ENCODE peak calls at places on chromosomes 4 and X, in five cellular contexts. I is trophoblast cell; Z is CD8-positive, alpha-beta T cell; M is epithelial cell of esophagus; E is cardiac muscle cell. Q is an unnamed sample.

GRCh38 chr4:20256381-20256881 is 4.7 kb downstream of the SLIT2 start:
- DNase-seq in I (no peak), Z (no peak), M (no peak), E (no peak), Q (no peak)

GRCh38 chrX:3377560-3377959 is 31.1 kb upstream of the MXRA5 start:
- DNase-seq in I (no peak), Z (no peak), M (no peak), E (no peak), Q (no peak)

GRCh38 chr4:84366111-84366510 is 133.0 kb downstream of the NKX6-1 start:
- DNase-seq in I (no peak), Z (no peak), M (no peak), E (no peak), Q (no peak)

GRCh38 chrX:153649178-153649914 is 2.3 kb downstream of the DUSP9 start:
- DNase-seq in I (peak), Z (no peak), M (peak), E (peak), Q (peak)

GRCh38 chrX:154505726-154506125 is 10.3 kb downstream of the FAM3A start:
- DNase-seq in I (peak), Z (no peak), M (peak), E (peak), Q (peak)

GRCh38 chrX:17527135-17527701 is 152.2 kb downstream of the NHS start:
- DNase-seq in I (no peak), Z (no peak), M (no peak), E (peak), Q (peak)

GRCh38 chr4:89528525-89529133 is 221.0 kb upstream of the GPRIN3 start:
- DNase-seq in I (no peak), Z (no peak), M (no peak), E (no peak), Q (no peak)

GRCh38 chr4:152938237-152938969 is 2.3 kb downstream of the FHDC1 start:
- DNase-seq in I (peak), Z (no peak), M (no peak), E (no peak), Q (no peak)

GRCh38 chr4:52983563-52984303 is 121.6 kb downstream of the RASL11B start:
- DNase-seq in I (peak), Z (no peak), M (peak), E (peak), Q (peak)

GRCh38 chr4:15327311-15328298 is 100.2 kb upstream of the C1QTNF7 start:
- DNase-seq in I (peak), Z (no peak), M (no peak), E (peak), Q (no peak)

GRCh38 chrX:1727531-1728027 is 112.7 kb downstream of the ASMT start:
- DNase-seq in I (peak), Z (no peak), M (peak), E (no peak), Q (peak)

GRCh38 chr4:151408630-151409469 is at the start of gene FHIP1A:
- DNase-seq in I (peak), Z (peak), M (peak), E (peak), Q (peak)

GRCh38 chrX:74118503-74118902 is 185.5 kb upstream of the ZCCHC13 start:
- DNase-seq in I (peak), Z (no peak), M (peak), E (no peak), Q (peak)

GRCh38 chrX:40108959-40109287 is 11.2 kb upstream of the BCOR start:
- DNase-seq in I (peak), Z (peak), M (peak), E (peak), Q (peak)

GRCh38 chr4:4416981-4417380 is 30.1 kb downstream of the NSG1 start:
- DNase-seq in I (no peak), Z (no peak), M (no peak), E (no peak), Q (no peak)

GRCh38 chrX:102517331-102517730 is 792 bp upstream of the TMSB15A start:
- DNase-seq in I (peak), Z (no peak), M (peak), E (peak), Q (no peak)

GRCh38 chr4:39792128-39792527 is 94.2 kb downstream of the UBE2K start:
- DNase-seq in I (no peak), Z (no peak), M (no peak), E (no peak), Q (no peak)

GRCh38 chr4:129839687-129840086 is 743.7 kb downstream of the C4orf33 start:
- DNase-seq in I (no peak), Z (no peak), M (peak), E (no peak), Q (no peak)

GRCh38 chr4:22473268-22473667 is 42.6 kb downstream of the ADGRA3 start:
- DNase-seq in I (peak), Z (no peak), M (peak), E (peak), Q (peak)

GRCh38 chrX:77595848-77596247 is 148.7 kb downstream of the FGF16 start:
- DNase-seq in I (no peak), Z (no peak), M (no peak), E (no peak), Q (no peak)
- H3K4me3 ChIP-seq in I (no peak), Z (no peak), M (no peak), E (no peak), Q (no peak)

GRCh38 chr4:1192493-1193205 is 20.3 kb upstream of the SPON2 start:
- DNase-seq in I (no peak), Z (no peak), M (no peak), E (no peak), Q (no peak)
- H3K4me3 ChIP-seq in I (no peak), Z (no peak), M (no peak), E (no peak), Q (peak)

GRCh38 chrX:110320588-110320987 is 2.7 kb upstream of the AMMECR1 start:
- DNase-seq in I (no peak), Z (no peak), M (no peak), E (no peak), Q (no peak)

GRCh38 chrX:110318664-110318968 is 731 bp upstream of the AMMECR1 start:
- DNase-seq in I (peak), Z (no peak), M (peak), E (no peak), Q (peak)

GRCh38 chrX:110322603-110323002 is 4.7 kb upstream of the AMMECR1 start:
- DNase-seq in I (no peak), Z (no peak), M (peak), E (no peak), Q (no peak)

GRCh38 chrX:110321670-110322069 is 3.8 kb upstream of the AMMECR1 start:
- DNase-seq in I (no peak), Z (no peak), M (no peak), E (no peak), Q (no peak)

DNA sequence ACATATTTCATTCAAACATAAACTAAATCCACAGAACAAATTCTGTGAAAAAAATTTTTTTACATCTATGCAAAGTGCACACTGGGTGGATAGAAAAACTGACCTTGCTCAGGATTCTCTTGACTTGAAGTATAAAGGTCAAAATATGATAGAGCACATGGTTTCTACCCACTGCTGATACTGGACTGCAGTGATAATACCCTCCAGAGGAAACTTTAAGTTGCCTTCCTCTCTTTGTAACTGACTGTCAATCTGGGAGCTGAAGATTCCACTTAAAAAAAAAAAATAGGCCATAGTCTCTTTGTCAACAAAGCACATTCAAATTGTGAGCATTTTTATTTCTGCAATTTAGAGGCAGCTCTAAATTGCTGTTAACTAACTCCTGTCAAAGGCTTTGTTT is 3.2 kb upstream of the AMMECR1 start:
- DNase-seq in I (no peak), Z (no peak), M (no peak), E (no peak), Q (no peak)
- H3K4me3 ChIP-seq in I (no peak), Z (no peak), M (no peak), E (no peak), Q (no peak)

GRCh38 chrX:15274946-15275345 is 5.1 kb upstream of the ASB9 start:
- DNase-seq in I (no peak), Z (no peak), M (no peak), E (no peak), Q (no peak)

GRCh38 chrX:15269618-15270521 is at the start of gene ASB9:
- DNase-seq in I (peak), Z (peak), M (peak), E (peak), Q (peak)

GRCh38 chrX:15269120-15269519 is 763 bp downstream of the ASB9 start:
- DNase-seq in I (no peak), Z (no peak), M (peak), E (no peak), Q (no peak)
- H3K4me3 ChIP-seq in I (no peak), Z (no peak), M (no peak), E (no peak), Q (peak)

GRCh38 chr4:122731676-122732075 is 828 bp upstream of the BBS12 start:
- DNase-seq in I (no peak), Z (no peak), M (no peak), E (no peak), Q (no peak)

GRCh38 chr4:122739174-122739573 is 6.7 kb downstream of the BBS12 start:
- DNase-seq in I (no peak), Z (no peak), M (peak), E (peak), Q (no peak)

GRCh38 chr4:122732329-122733026 is at the start of gene BBS12:
- DNase-seq in I (peak), Z (peak), M (peak), E (peak), Q (peak)

GRCh38 chr4:122728781-122729330 is 3.6 kb upstream of the BBS12 start:
- DNase-seq in I (no peak), Z (no peak), M (no peak), E (peak), Q (no peak)

DNA sequence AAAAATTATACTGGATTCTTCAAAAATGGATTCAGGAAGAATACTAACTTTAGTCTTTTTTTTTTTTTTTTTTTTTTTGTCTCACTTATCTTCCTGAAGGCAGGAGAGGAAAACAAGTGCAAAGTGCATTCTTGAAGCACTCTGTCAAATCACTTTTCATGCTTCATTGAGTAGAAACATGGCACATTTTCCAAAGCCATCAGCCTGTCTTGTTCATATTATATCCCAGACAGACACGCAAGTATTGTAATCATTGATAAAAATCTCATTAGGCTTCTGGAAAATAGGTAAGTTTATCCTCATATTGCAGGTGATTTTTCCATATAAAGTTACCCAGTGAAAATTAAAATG is 1.3 kb downstream of the BBS12 start:
- DNase-seq in I (no peak), Z (no peak), M (no peak), E (no peak), Q (no peak)
- H3K4me3 ChIP-seq in I (no peak), Z (no peak), M (peak), E (peak), Q (peak)

GRCh38 chr4:72971572-72971971 is 97.9 kb downstream of the COX18 start:
- DNase-seq in I (peak), Z (no peak), M (peak), E (peak), Q (peak)
- H3K4me3 ChIP-seq in I (no peak), Z (no peak), M (no peak), E (no peak), Q (no peak)

GRCh38 chrX:150363561-150364346 is 637 bp downstream of the MAMLD1 start:
- DNase-seq in I (peak), Z (no peak), M (peak), E (peak), Q (peak)

GRCh38 chrX:150365051-150365952 is 2.2 kb downstream of the MAMLD1 start:
- DNase-seq in I (peak), Z (peak), M (peak), E (peak), Q (no peak)

GRCh38 chrX:150362599-150363481 is at the start of gene MAMLD1:
- DNase-seq in I (peak), Z (peak), M (peak), E (peak), Q (peak)

GRCh38 chrX:150365953-150366911 is 3.1 kb downstream of the MAMLD1 start:
- DNase-seq in I (peak), Z (no peak), M (peak), E (peak), Q (no peak)

GRCh38 chrX:150364347-150365050 is 1.4 kb downstream of the MAMLD1 start:
- DNase-seq in I (peak), Z (no peak), M (peak), E (peak), Q (no peak)
- H3K4me3 ChIP-seq in I (no peak), Z (peak), M (peak), E (peak), Q (peak)

GRCh38 chrX:132025085-132025484 is 2.0 kb downstream of the STK26 start:
- DNase-seq in I (no peak), Z (no peak), M (peak), E (no peak), Q (no peak)
- H3K4me3 ChIP-seq in I (no peak), Z (peak), M (peak), E (peak), Q (peak)

DNA sequence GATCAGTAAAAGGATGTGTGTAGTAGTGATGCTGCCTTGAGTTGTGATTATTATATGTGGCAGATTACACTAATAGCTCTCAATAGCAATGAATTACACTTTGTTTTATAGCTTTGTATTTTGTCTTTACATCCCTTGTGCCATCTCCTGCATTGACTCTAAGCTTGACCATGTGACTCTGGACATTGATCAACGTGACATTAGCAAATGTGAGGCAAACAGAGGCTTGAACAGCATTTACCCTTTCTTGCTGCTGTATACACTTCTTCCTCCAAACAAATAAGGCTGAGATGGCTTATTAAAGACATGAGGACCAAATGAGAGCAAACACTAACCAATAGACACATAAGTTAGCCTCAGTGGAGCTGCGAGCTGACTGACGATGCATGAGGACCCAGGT is 63.5 kb downstream of the MAD2L1 start:
- DNase-seq in I (no peak), Z (no peak), M (no peak), E (no peak), Q (no peak)
- H3K4me3 ChIP-seq in I (no peak), Z (no peak), M (no peak), E (no peak), Q (no peak)

Q was measured in PC-9.